ENCODE peak calls at places on chromosomes 3 and 15, in nine cellular contexts. One of them, this sample, is unnamed.

GRCh38 chr3:43341788-43342187 is 55.4 kb downstream of the SNRK start:
- DNase-seq in stimulated activated CD4-positive, alpha-beta T cell treated with anti-CD3 and anti-CD28 coated beads, Interleukin-1b, Interleukin-23, amount 100 ng/mL, for 48 hours: no peak
- DNase-seq in H9: no peak
- DNase-seq in H54: no peak
- DNase-seq in GM13977: no peak
- DNase-seq in G401: no peak
- DNase-seq in left ventricle myocardium inferior: no peak
- DNase-seq in activated CD8-positive, alpha-beta memory T cell treated with anti-CD3 and anti-CD28 coated beads, Interleukin-2, amount 50 U/mL, for 48 hours: no peak
- DNase-seq in GM03348: no peak
- DNase-seq in this sample: no peak

GRCh38 chr3:74897006-74897405 is 282.5 kb upstream of the CNTN3 start:
- DNase-seq in H9: no peak
- DNase-seq in GM13977: no peak
- DNase-seq in G401: no peak
- DNase-seq in GM03348: peak
- DNase-seq in stimulated activated CD4-positive, alpha-beta T cell treated with anti-CD3 and anti-CD28 coated beads, Interleukin-1b, Interleukin-23, amount 100 ng/mL, for 48 hours: no peak
- DNase-seq in H54: peak
- DNase-seq in left ventricle myocardium inferior: no peak
- DNase-seq in activated CD8-positive, alpha-beta memory T cell treated with anti-CD3 and anti-CD28 coated beads, Interleukin-2, amount 50 U/mL, for 48 hours: no peak
- DNase-seq in this sample: peak

GRCh38 chr15:72585659-72586058 is 68.8 kb upstream of the GOLGA6B start:
- DNase-seq in H54: no peak
- DNase-seq in H9: no peak
- DNase-seq in activated CD8-positive, alpha-beta memory T cell treated with anti-CD3 and anti-CD28 coated beads, Interleukin-2, amount 50 U/mL, for 48 hours: no peak
- DNase-seq in GM03348: no peak
- DNase-seq in left ventricle myocardium inferior: no peak
- DNase-seq in stimulated activated CD4-positive, alpha-beta T cell treated with anti-CD3 and anti-CD28 coated beads, Interleukin-1b, Interleukin-23, amount 100 ng/mL, for 48 hours: no peak
- DNase-seq in G401: no peak
- DNase-seq in GM13977: no peak
- DNase-seq in this sample: peak

GRCh38 chr15:86802244-86802643 is 722.6 kb downstream of the AGBL1 start:
- DNase-seq in G401: no peak
- DNase-seq in H54: no peak
- DNase-seq in H9: no peak
- DNase-seq in activated CD8-positive, alpha-beta memory T cell treated with anti-CD3 and anti-CD28 coated beads, Interleukin-2, amount 50 U/mL, for 48 hours: no peak
- DNase-seq in GM13977: no peak
- DNase-seq in left ventricle myocardium inferior: no peak
- DNase-seq in stimulated activated CD4-positive, alpha-beta T cell treated with anti-CD3 and anti-CD28 coated beads, Interleukin-1b, Interleukin-23, amount 100 ng/mL, for 48 hours: no peak
- DNase-seq in GM03348: no peak
- DNase-seq in this sample: no peak

GRCh38 chr3:196688349-196688748 is 23.7 kb downstream of the CEP19 start:
- DNase-seq in GM13977: no peak
- DNase-seq in H9: no peak
- DNase-seq in stimulated activated CD4-positive, alpha-beta T cell treated with anti-CD3 and anti-CD28 coated beads, Interleukin-1b, Interleukin-23, amount 100 ng/mL, for 48 hours: no peak
- DNase-seq in G401: no peak
- DNase-seq in left ventricle myocardium inferior: peak
- DNase-seq in H54: no peak
- DNase-seq in activated CD8-positive, alpha-beta memory T cell treated with anti-CD3 and anti-CD28 coated beads, Interleukin-2, amount 50 U/mL, for 48 hours: no peak
- DNase-seq in GM03348: peak
- DNase-seq in this sample: peak

GRCh38 chr15:90512281-90512680 is 17.4 kb upstream of the CRTC3 start:
- DNase-seq in H54: no peak
- DNase-seq in GM03348: no peak
- DNase-seq in activated CD8-positive, alpha-beta memory T cell treated with anti-CD3 and anti-CD28 coated beads, Interleukin-2, amount 50 U/mL, for 48 hours: no peak
- DNase-seq in stimulated activated CD4-positive, alpha-beta T cell treated with anti-CD3 and anti-CD28 coated beads, Interleukin-1b, Interleukin-23, amount 100 ng/mL, for 48 hours: no peak
- DNase-seq in H9: no peak
- DNase-seq in left ventricle myocardium inferior: no peak
- DNase-seq in G401: no peak
- DNase-seq in GM13977: no peak
- DNase-seq in this sample: no peak

GRCh38 chr3:14757153-14757700 is 61.5 kb upstream of the FGD5 start:
- DNase-seq in left ventricle myocardium inferior: no peak
- DNase-seq in H54: no peak
- DNase-seq in GM13977: no peak
- DNase-seq in activated CD8-positive, alpha-beta memory T cell treated with anti-CD3 and anti-CD28 coated beads, Interleukin-2, amount 50 U/mL, for 48 hours: no peak
- DNase-seq in G401: no peak
- DNase-seq in GM03348: no peak
- DNase-seq in H9: peak
- DNase-seq in stimulated activated CD4-positive, alpha-beta T cell treated with anti-CD3 and anti-CD28 coated beads, Interleukin-1b, Interleukin-23, amount 100 ng/mL, for 48 hours: no peak
- DNase-seq in this sample: no peak

GRCh38 chr3:188662214-188662613 is 508.3 kb downstream of the LPP start:
- DNase-seq in GM13977: no peak
- DNase-seq in G401: no peak
- DNase-seq in GM03348: no peak
- DNase-seq in H54: no peak
- DNase-seq in activated CD8-positive, alpha-beta memory T cell treated with anti-CD3 and anti-CD28 coated beads, Interleukin-2, amount 50 U/mL, for 48 hours: no peak
- DNase-seq in stimulated activated CD4-positive, alpha-beta T cell treated with anti-CD3 and anti-CD28 coated beads, Interleukin-1b, Interleukin-23, amount 100 ng/mL, for 48 hours: no peak
- DNase-seq in left ventricle myocardium inferior: no peak
- DNase-seq in H9: no peak
- DNase-seq in this sample: no peak

GRCh38 chr15:43463542-43463941 is 29.4 kb downstream of the TP53BP1 start:
- DNase-seq in GM13977: no peak
- DNase-seq in activated CD8-positive, alpha-beta memory T cell treated with anti-CD3 and anti-CD28 coated beads, Interleukin-2, amount 50 U/mL, for 48 hours: no peak
- DNase-seq in H9: no peak
- DNase-seq in H54: no peak
- DNase-seq in GM03348: peak
- DNase-seq in G401: no peak
- DNase-seq in stimulated activated CD4-positive, alpha-beta T cell treated with anti-CD3 and anti-CD28 coated beads, Interleukin-1b, Interleukin-23, amount 100 ng/mL, for 48 hours: no peak
- DNase-seq in left ventricle myocardium inferior: no peak
- DNase-seq in this sample: peak

GRCh38 chr15:33492434-33493052 is 181.8 kb downstream of the RYR3 start:
- DNase-seq in H9: peak
- DNase-seq in GM03348: no peak
- DNase-seq in H54: no peak
- DNase-seq in left ventricle myocardium inferior: no peak
- DNase-seq in G401: no peak
- DNase-seq in activated CD8-positive, alpha-beta memory T cell treated with anti-CD3 and anti-CD28 coated beads, Interleukin-2, amount 50 U/mL, for 48 hours: no peak
- DNase-seq in stimulated activated CD4-positive, alpha-beta T cell treated with anti-CD3 and anti-CD28 coated beads, Interleukin-1b, Interleukin-23, amount 100 ng/mL, for 48 hours: no peak
- DNase-seq in GM13977: no peak
- DNase-seq in this sample: no peak

GRCh38 chr3:27532931-27533607 is 48.9 kb upstream of the SLC4A7 start:
- DNase-seq in H54: no peak
- DNase-seq in GM13977: no peak
- DNase-seq in left ventricle myocardium inferior: no peak
- DNase-seq in H9: peak
- DNase-seq in G401: no peak
- DNase-seq in GM03348: no peak
- DNase-seq in activated CD8-positive, alpha-beta memory T cell treated with anti-CD3 and anti-CD28 coated beads, Interleukin-2, amount 50 U/mL, for 48 hours: no peak
- DNase-seq in stimulated activated CD4-positive, alpha-beta T cell treated with anti-CD3 and anti-CD28 coated beads, Interleukin-1b, Interleukin-23, amount 100 ng/mL, for 48 hours: no peak
- DNase-seq in this sample: peak

GRCh38 chr3:54223063-54223462 is 100.7 kb downstream of the CACNA2D3 start:
- DNase-seq in left ventricle myocardium inferior: no peak
- DNase-seq in GM13977: no peak
- DNase-seq in H9: no peak
- DNase-seq in stimulated activated CD4-positive, alpha-beta T cell treated with anti-CD3 and anti-CD28 coated beads, Interleukin-1b, Interleukin-23, amount 100 ng/mL, for 48 hours: no peak
- DNase-seq in GM03348: no peak
- DNase-seq in activated CD8-positive, alpha-beta memory T cell treated with anti-CD3 and anti-CD28 coated beads, Interleukin-2, amount 50 U/mL, for 48 hours: no peak
- DNase-seq in H54: no peak
- DNase-seq in G401: no peak
- DNase-seq in this sample: no peak

GRCh38 chr3:3074551-3075257 is 35.5 kb downstream of the IL5RA start:
- DNase-seq in left ventricle myocardium inferior: no peak
- DNase-seq in H9: no peak
- DNase-seq in H54: no peak
- DNase-seq in GM13977: peak
- DNase-seq in activated CD8-positive, alpha-beta memory T cell treated with anti-CD3 and anti-CD28 coated beads, Interleukin-2, amount 50 U/mL, for 48 hours: no peak
- DNase-seq in G401: no peak
- DNase-seq in GM03348: no peak
- DNase-seq in stimulated activated CD4-positive, alpha-beta T cell treated with anti-CD3 and anti-CD28 coated beads, Interleukin-1b, Interleukin-23, amount 100 ng/mL, for 48 hours: no peak
- DNase-seq in this sample: no peak

GRCh38 chr15:50735156-50735555 is 30.4 kb downstream of the SPPL2A start:
- DNase-seq in G401: no peak
- DNase-seq in H54: no peak
- DNase-seq in GM13977: no peak
- DNase-seq in GM03348: no peak
- DNase-seq in H9: no peak
- DNase-seq in stimulated activated CD4-positive, alpha-beta T cell treated with anti-CD3 and anti-CD28 coated beads, Interleukin-1b, Interleukin-23, amount 100 ng/mL, for 48 hours: no peak
- DNase-seq in left ventricle myocardium inferior: no peak
- DNase-seq in activated CD8-positive, alpha-beta memory T cell treated with anti-CD3 and anti-CD28 coated beads, Interleukin-2, amount 50 U/mL, for 48 hours: no peak
- DNase-seq in this sample: no peak

GRCh38 chr3:127857270-127857801 is 35.0 kb upstream of the MGLL start:
- DNase-seq in GM03348: peak
- DNase-seq in stimulated activated CD4-positive, alpha-beta T cell treated with anti-CD3 and anti-CD28 coated beads, Interleukin-1b, Interleukin-23, amount 100 ng/mL, for 48 hours: no peak
- DNase-seq in activated CD8-positive, alpha-beta memory T cell treated with anti-CD3 and anti-CD28 coated beads, Interleukin-2, amount 50 U/mL, for 48 hours: no peak
- DNase-seq in H54: no peak
- DNase-seq in H9: no peak
- DNase-seq in left ventricle myocardium inferior: no peak
- DNase-seq in G401: no peak
- DNase-seq in GM13977: peak
- DNase-seq in this sample: no peak

GRCh38 chr3:197302696-197303341 is 4.4 kb upstream of the DLG1 start:
- DNase-seq in H9: no peak
- DNase-seq in stimulated activated CD4-positive, alpha-beta T cell treated with anti-CD3 and anti-CD28 coated beads, Interleukin-1b, Interleukin-23, amount 100 ng/mL, for 48 hours: no peak
- DNase-seq in GM03348: peak
- DNase-seq in activated CD8-positive, alpha-beta memory T cell treated with anti-CD3 and anti-CD28 coated beads, Interleukin-2, amount 50 U/mL, for 48 hours: no peak
- DNase-seq in G401: no peak
- DNase-seq in H54: no peak
- DNase-seq in left ventricle myocardium inferior: no peak
- DNase-seq in GM13977: no peak
- DNase-seq in this sample: peak

GRCh38 chr3:61008168-61008737 is 243.0 kb downstream of the FHIT start:
- DNase-seq in H9: no peak
- DNase-seq in GM03348: no peak
- DNase-seq in activated CD8-positive, alpha-beta memory T cell treated with anti-CD3 and anti-CD28 coated beads, Interleukin-2, amount 50 U/mL, for 48 hours: no peak
- DNase-seq in left ventricle myocardium inferior: no peak
- DNase-seq in H54: no peak
- DNase-seq in GM13977: no peak
- DNase-seq in stimulated activated CD4-positive, alpha-beta T cell treated with anti-CD3 and anti-CD28 coated beads, Interleukin-1b, Interleukin-23, amount 100 ng/mL, for 48 hours: no peak
- DNase-seq in G401: no peak
- DNase-seq in this sample: no peak

GRCh38 chr3:13655074-13655913 is 106.4 kb downstream of the FBLN2 start:
- DNase-seq in stimulated activated CD4-positive, alpha-beta T cell treated with anti-CD3 and anti-CD28 coated beads, Interleukin-1b, Interleukin-23, amount 100 ng/mL, for 48 hours: no peak
- DNase-seq in H54: no peak
- DNase-seq in activated CD8-positive, alpha-beta memory T cell treated with anti-CD3 and anti-CD28 coated beads, Interleukin-2, amount 50 U/mL, for 48 hours: peak
- DNase-seq in G401: no peak
- DNase-seq in GM03348: peak
- DNase-seq in GM13977: peak
- DNase-seq in left ventricle myocardium inferior: peak
- DNase-seq in H9: peak
- DNase-seq in this sample: peak

GRCh38 chr3:185537369-185537970 is 14.9 kb downstream of the LIPH start:
- DNase-seq in left ventricle myocardium inferior: peak
- DNase-seq in H54: peak
- DNase-seq in H9: no peak
- DNase-seq in stimulated activated CD4-positive, alpha-beta T cell treated with anti-CD3 and anti-CD28 coated beads, Interleukin-1b, Interleukin-23, amount 100 ng/mL, for 48 hours: peak
- DNase-seq in G401: no peak
- DNase-seq in GM13977: peak
- DNase-seq in GM03348: peak
- DNase-seq in activated CD8-positive, alpha-beta memory T cell treated with anti-CD3 and anti-CD28 coated beads, Interleukin-2, amount 50 U/mL, for 48 hours: peak
- DNase-seq in this sample: peak

GRCh38 chr3:12990306-12990705 is 82.9 kb downstream of the IQSEC1 start:
- DNase-seq in GM13977: no peak
- DNase-seq in H54: no peak
- DNase-seq in stimulated activated CD4-positive, alpha-beta T cell treated with anti-CD3 and anti-CD28 coated beads, Interleukin-1b, Interleukin-23, amount 100 ng/mL, for 48 hours: no peak
- DNase-seq in GM03348: no peak
- DNase-seq in left ventricle myocardium inferior: no peak
- DNase-seq in H9: no peak
- DNase-seq in G401: peak
- DNase-seq in activated CD8-positive, alpha-beta memory T cell treated with anti-CD3 and anti-CD28 coated beads, Interleukin-2, amount 50 U/mL, for 48 hours: no peak
- DNase-seq in this sample: peak

GRCh38 chr3:58640700-58641372 is 25.7 kb downstream of the FAM3D start:
- DNase-seq in stimulated activated CD4-positive, alpha-beta T cell treated with anti-CD3 and anti-CD28 coated beads, Interleukin-1b, Interleukin-23, amount 100 ng/mL, for 48 hours: peak
- DNase-seq in left ventricle myocardium inferior: peak
- DNase-seq in GM13977: peak
- DNase-seq in H54: peak
- DNase-seq in H9: peak
- DNase-seq in GM03348: peak
- DNase-seq in G401: peak
- DNase-seq in activated CD8-positive, alpha-beta memory T cell treated with anti-CD3 and anti-CD28 coated beads, Interleukin-2, amount 50 U/mL, for 48 hours: peak
- DNase-seq in this sample: peak

GRCh38 chr3:184770541-184770940 is 41.4 kb upstream of the VPS8 start:
- DNase-seq in GM13977: no peak
- DNase-seq in stimulated activated CD4-positive, alpha-beta T cell treated with anti-CD3 and anti-CD28 coated beads, Interleukin-1b, Interleukin-23, amount 100 ng/mL, for 48 hours: no peak
- DNase-seq in activated CD8-positive, alpha-beta memory T cell treated with anti-CD3 and anti-CD28 coated beads, Interleukin-2, amount 50 U/mL, for 48 hours: no peak
- DNase-seq in H54: no peak
- DNase-seq in H9: no peak
- DNase-seq in G401: no peak
- DNase-seq in GM03348: no peak
- DNase-seq in left ventricle myocardium inferior: no peak
- DNase-seq in this sample: no peak

GRCh38 chr15:60391722-60392340 is 6.0 kb downstream of the ANXA2 start:
- DNase-seq in H54: no peak
- DNase-seq in GM13977: no peak
- DNase-seq in H9: no peak
- DNase-seq in stimulated activated CD4-positive, alpha-beta T cell treated with anti-CD3 and anti-CD28 coated beads, Interleukin-1b, Interleukin-23, amount 100 ng/mL, for 48 hours: no peak
- DNase-seq in left ventricle myocardium inferior: no peak
- DNase-seq in G401: no peak
- DNase-seq in activated CD8-positive, alpha-beta memory T cell treated with anti-CD3 and anti-CD28 coated beads, Interleukin-2, amount 50 U/mL, for 48 hours: no peak
- DNase-seq in GM03348: no peak
- DNase-seq in this sample: peak

GRCh38 chr3:43490640-43491185 is 131.1 kb downstream of the ANO10 start:
- DNase-seq in GM03348: no peak
- DNase-seq in G401: no peak
- DNase-seq in H9: no peak
- DNase-seq in H54: no peak
- DNase-seq in left ventricle myocardium inferior: no peak
- DNase-seq in GM13977: no peak
- DNase-seq in activated CD8-positive, alpha-beta memory T cell treated with anti-CD3 and anti-CD28 coated beads, Interleukin-2, amount 50 U/mL, for 48 hours: no peak
- DNase-seq in stimulated activated CD4-positive, alpha-beta T cell treated with anti-CD3 and anti-CD28 coated beads, Interleukin-1b, Interleukin-23, amount 100 ng/mL, for 48 hours: no peak
- DNase-seq in this sample: no peak

GRCh38 chr3:161356287-161356686 is 15.0 kb downstream of the SPTSSB start:
- DNase-seq in left ventricle myocardium inferior: no peak
- DNase-seq in GM03348: no peak
- DNase-seq in stimulated activated CD4-positive, alpha-beta T cell treated with anti-CD3 and anti-CD28 coated beads, Interleukin-1b, Interleukin-23, amount 100 ng/mL, for 48 hours: no peak
- DNase-seq in G401: no peak
- DNase-seq in activated CD8-positive, alpha-beta memory T cell treated with anti-CD3 and anti-CD28 coated beads, Interleukin-2, amount 50 U/mL, for 48 hours: no peak
- DNase-seq in H9: no peak
- DNase-seq in GM13977: no peak
- DNase-seq in H54: no peak
- DNase-seq in this sample: no peak

GRCh38 chr3:133361435-133361834 is 38.4 kb upstream of the BFSP2 start:
- DNase-seq in activated CD8-positive, alpha-beta memory T cell treated with anti-CD3 and anti-CD28 coated beads, Interleukin-2, amount 50 U/mL, for 48 hours: no peak
- DNase-seq in H54: no peak
- DNase-seq in stimulated activated CD4-positive, alpha-beta T cell treated with anti-CD3 and anti-CD28 coated beads, Interleukin-1b, Interleukin-23, amount 100 ng/mL, for 48 hours: no peak
- DNase-seq in G401: peak
- DNase-seq in H9: no peak
- DNase-seq in GM13977: no peak
- DNase-seq in left ventricle myocardium inferior: no peak
- DNase-seq in GM03348: no peak
- DNase-seq in this sample: no peak

GRCh38 chr15:38391186-38391585 is 62.7 kb upstream of the FAM98B start:
- DNase-seq in H9: no peak
- DNase-seq in activated CD8-positive, alpha-beta memory T cell treated with anti-CD3 and anti-CD28 coated beads, Interleukin-2, amount 50 U/mL, for 48 hours: no peak
- DNase-seq in G401: no peak
- DNase-seq in GM13977: no peak
- DNase-seq in GM03348: no peak
- DNase-seq in stimulated activated CD4-positive, alpha-beta T cell treated with anti-CD3 and anti-CD28 coated beads, Interleukin-1b, Interleukin-23, amount 100 ng/mL, for 48 hours: no peak
- DNase-seq in H54: no peak
- DNase-seq in left ventricle myocardium inferior: no peak
- DNase-seq in this sample: peak

GRCh38 chr15:95442107-95442719 is 888.3 kb upstream of the NR2F2 start:
- DNase-seq in H54: no peak
- DNase-seq in left ventricle myocardium inferior: no peak
- DNase-seq in GM13977: no peak
- DNase-seq in GM03348: no peak
- DNase-seq in activated CD8-positive, alpha-beta memory T cell treated with anti-CD3 and anti-CD28 coated beads, Interleukin-2, amount 50 U/mL, for 48 hours: no peak
- DNase-seq in H9: no peak
- DNase-seq in stimulated activated CD4-positive, alpha-beta T cell treated with anti-CD3 and anti-CD28 coated beads, Interleukin-1b, Interleukin-23, amount 100 ng/mL, for 48 hours: no peak
- DNase-seq in G401: no peak
- DNase-seq in this sample: no peak

GRCh38 chr15:68795298-68795848 is 25.3 kb downstream of the ANP32A start:
- DNase-seq in left ventricle myocardium inferior: peak
- DNase-seq in G401: peak
- DNase-seq in H9: peak
- DNase-seq in activated CD8-positive, alpha-beta memory T cell treated with anti-CD3 and anti-CD28 coated beads, Interleukin-2, amount 50 U/mL, for 48 hours: peak
- DNase-seq in H54: no peak
- DNase-seq in GM03348: peak
- DNase-seq in stimulated activated CD4-positive, alpha-beta T cell treated with anti-CD3 and anti-CD28 coated beads, Interleukin-1b, Interleukin-23, amount 100 ng/mL, for 48 hours: peak
- DNase-seq in GM13977: peak
- DNase-seq in this sample: peak

GRCh38 chr15:38254065-38254883 is 1.6 kb downstream of the SPRED1 start:
- DNase-seq in GM13977: peak
- DNase-seq in H9: no peak
- DNase-seq in GM03348: peak
- DNase-seq in H54: no peak
- DNase-seq in stimulated activated CD4-positive, alpha-beta T cell treated with anti-CD3 and anti-CD28 coated beads, Interleukin-1b, Interleukin-23, amount 100 ng/mL, for 48 hours: peak
- DNase-seq in activated CD8-positive, alpha-beta memory T cell treated with anti-CD3 and anti-CD28 coated beads, Interleukin-2, amount 50 U/mL, for 48 hours: no peak
- DNase-seq in G401: peak
- DNase-seq in left ventricle myocardium inferior: no peak
- DNase-seq in this sample: peak

GRCh38 chr15:58228708-58229107 is 90.5 kb downstream of the AQP9 start:
- DNase-seq in left ventricle myocardium inferior: no peak
- DNase-seq in H54: no peak
- DNase-seq in G401: no peak
- DNase-seq in activated CD8-positive, alpha-beta memory T cell treated with anti-CD3 and anti-CD28 coated beads, Interleukin-2, amount 50 U/mL, for 48 hours: no peak
- DNase-seq in stimulated activated CD4-positive, alpha-beta T cell treated with anti-CD3 and anti-CD28 coated beads, Interleukin-1b, Interleukin-23, amount 100 ng/mL, for 48 hours: no peak
- DNase-seq in H9: no peak
- DNase-seq in GM13977: no peak
- DNase-seq in GM03348: peak
- DNase-seq in this sample: peak